ENCODE peak calls at places on chromosomes 12 and 14, in five cellular contexts. N is H1, B is HepG2, U is HCT116, A is GM12878. D is an unnamed sample.

GRCh38 chr14:80428171-80428570 is 216.9 kb upstream of the DIO2 start:
- DNase-seq in N (no peak), B (no peak), U (no peak), A (no peak), D (no peak)

GRCh38 chr14:100749967-100750597 is 23.4 kb downstream of the DLK1 start:
- DNase-seq in N (no peak), B (peak; percentile 88), U (no peak), A (no peak), D (no peak)

GRCh38 chr12:92753976-92754885 is 51.4 kb downstream of the PLEKHG7 start:
- DNase-seq in N (no peak), B (no peak), U (no peak), A (no peak), D (no peak)

GRCh38 chr12:32214723-32215122 is 108.1 kb downstream of the BICD1 start:
- DNase-seq in N (no peak), B (no peak), U (no peak), A (no peak), D (no peak)

GRCh38 chr14:106013879-106014376 is 487.5 kb downstream of the TMEM121 start:
- DNase-seq in N (no peak), B (no peak), U (no peak), A (no peak), D (no peak)

GRCh38 chr12:28378749-28379148 is 188.5 kb downstream of the CCDC91 start:
- DNase-seq in N (no peak), B (no peak), U (no peak), A (no peak), D (no peak)

GRCh38 chr14:47852278-47852677 is 176.9 kb upstream of the MDGA2 start:
- DNase-seq in N (no peak), B (no peak), U (no peak), A (no peak), D (no peak)

GRCh38 chr14:72615511-72616121 is 278.3 kb downstream of the DPF3 start:
- DNase-seq in N (peak; percentile 33), B (no peak), U (no peak), A (no peak), D (no peak)

GRCh38 chr14:45003924-45004323 is 41.9 kb downstream of the TOGARAM1 start:
- DNase-seq in N (no peak), B (no peak), U (no peak), A (no peak), D (no peak)

GRCh38 chr14:52650774-52651173 is 44.6 kb downstream of the ERO1A start:
- DNase-seq in N (no peak), B (peak; percentile 26), U (no peak), A (no peak), D (no peak)

GRCh38 chr12:39605501-39605900 is 14.1 kb downstream of the ABCD2 start:
- DNase-seq in N (no peak), B (no peak), U (peak; percentile 41), A (no peak), D (no peak)

GRCh38 chr14:81656811-81657210 is 123.2 kb upstream of the SEL1L start:
- DNase-seq in N (no peak), B (no peak), U (no peak), A (no peak), D (no peak)

GRCh38 chr12:117968826-117969659 is at the start of gene KSR2:
- DNase-seq in N (peak; percentile 87), B (peak; percentile 13), U (peak; percentile 81), A (no peak), D (peak; percentile 88)

GRCh38 chr12:5694759-5695409 is 250.2 kb downstream of the ANO2 start:
- DNase-seq in N (no peak), B (no peak), U (peak; percentile 3), A (no peak), D (no peak)

GRCh38 chr12:92505373-92506340 is 197.1 kb upstream of the PLEKHG7 start:
- DNase-seq in N (no peak), B (no peak), U (no peak), A (peak; percentile 86), D (no peak)

GRCh38 chr12:57833672-57834071 is 12.9 kb downstream of the CTDSP2 start:
- DNase-seq in N (no peak), B (no peak), U (no peak), A (no peak), D (no peak)

GRCh38 chr12:10943167-10943566 is 4.1 kb upstream of the TAS2R14 start:
- DNase-seq in N (no peak), B (no peak), U (no peak), A (no peak), D (no peak)

GRCh38 chr12:28057856-28058615 is 85.5 kb upstream of the PTHLH start:
- DNase-seq in N (no peak), B (no peak), U (no peak), A (peak; percentile 17), D (no peak)

GRCh38 chr12:27870939-27871338 is 90.9 kb upstream of the MANSC4 start:
- DNase-seq in N (no peak), B (no peak), U (no peak), A (no peak), D (no peak)

GRCh38 chr14:71783101-71783500 is 149.1 kb upstream of the RGS6 start:
- DNase-seq in N (no peak), B (no peak), U (no peak), A (no peak), D (no peak)

GRCh38 chr12:57733928-57734327 is 4.6 kb downstream of the AGAP2 start:
- DNase-seq in N (no peak), B (no peak), U (no peak), A (no peak), D (no peak)

GRCh38 chr14:39434401-39434800 is 2.2 kb upstream of the FBXO33 start:
- DNase-seq in N (no peak), B (no peak), U (no peak), A (no peak), D (no peak)

GRCh38 chr12:75571651-75572050 is 60.2 kb upstream of the KRR1 start:
- DNase-seq in N (no peak), B (no peak), U (no peak), A (no peak), D (no peak)

GRCh38 chr12:26711072-26711471 is 121.9 kb downstream of the ITPR2 start:
- DNase-seq in N (no peak), B (no peak), U (no peak), A (no peak), D (no peak)

GRCh38 chr14:36605506-36605857 is 23.1 kb upstream of the NKX2-8 start:
- DNase-seq in N (no peak), B (peak; percentile 33), U (no peak), A (no peak), D (no peak)

GRCh38 chr14:30569903-30570226 is 10.9 kb downstream of the G2E3 start:
- DNase-seq in N (no peak), B (no peak), U (no peak), A (no peak), D (no peak)

GRCh38 chr12:32170437-32170998 is 63.9 kb downstream of the BICD1 start:
- DNase-seq in N (no peak), B (no peak), U (no peak), A (no peak), D (no peak)

GRCh38 chr14:55684956-55685584 is 105.1 kb downstream of the KTN1 start:
- DNase-seq in N (no peak), B (no peak), U (no peak), A (no peak), D (no peak)

GRCh38 chr14:94823556-94824341 is 53.8 kb upstream of the GSC start:
- DNase-seq in N (no peak), B (peak; percentile 65), U (peak; percentile 76), A (no peak), D (no peak)

GRCh38 chr14:78445275-78445674 is 275.1 kb downstream of the NRXN3 start:
- DNase-seq in N (no peak), B (no peak), U (no peak), A (no peak), D (no peak)

GRCh38 chr12:23906329-23906728 is 43.1 kb downstream of the SOX5 start:
- DNase-seq in N (no peak), B (peak; percentile 20), U (no peak), A (no peak), D (no peak)

GRCh38 chr12:55937956-55938355 is 7.0 kb downstream of the DGKA start:
- DNase-seq in N (no peak), B (no peak), U (no peak), A (no peak), D (no peak)

GRCh38 chr12:68240079-68240478 is 13.3 kb downstream of the IL22 start:
- DNase-seq in N (no peak), B (no peak), U (no peak), A (no peak), D (no peak)

GRCh38 chr14:67607646-67608045 is 7.6 kb upstream of the PIGH start:
- DNase-seq in N (no peak), B (no peak), U (no peak), A (no peak), D (no peak)

GRCh38 chr14:27096091-27096490 is 498.3 kb upstream of the NOVA1 start:
- DNase-seq in N (no peak), B (no peak), U (no peak), A (no peak), D (no peak)

GRCh38 chr12:47071241-47071852 is 8.1 kb upstream of the PCED1B start:
- DNase-seq in N (no peak), B (peak; percentile 6), U (no peak), A (no peak), D (no peak)

GRCh38 chr12:47067176-47067575 is 12.2 kb upstream of the PCED1B start:
- DNase-seq in N (no peak), B (no peak), U (no peak), A (no peak), D (no peak)

GRCh38 chr12:47066278-47067048 is 13.0 kb upstream of the PCED1B start:
- DNase-seq in N (no peak), B (no peak), U (no peak), A (no peak), D (no peak)

GRCh38 chr12:47067778-47068431 is 11.5 kb upstream of the PCED1B start:
- DNase-seq in N (no peak), B (no peak), U (no peak), A (no peak), D (no peak)

GRCh38 chr12:47068539-47068938 is 10.9 kb upstream of the PCED1B start:
- DNase-seq in N (peak; percentile 50), B (no peak), U (no peak), A (no peak), D (no peak)
- TF ChIP-seq YY1 in N (no peak), B (no peak), U (no peak), A (no peak), D (no peak)

GRCh38 chr12:45577844-45578399 is 151.6 kb upstream of the ARID2 start:
- DNase-seq in N (no peak), B (no peak), U (no peak), A (no peak), D (no peak)
- TF ChIP-seq YY1 in N (no peak), B (no peak), U (no peak), A (no peak), D (no peak)

GRCh38 chr12:89782807-89783206 is 74.2 kb upstream of the ATP2B1 start:
- DNase-seq in N (no peak), B (no peak), U (no peak), A (no peak), D (no peak)
- TF ChIP-seq YY1 in N (no peak), B (no peak), U (no peak), A (no peak), D (no peak)

GRCh38 chr12:14751987-14752386 is 51.3 kb downstream of the WBP11 start:
- DNase-seq in N (no peak), B (no peak), U (no peak), A (no peak), D (no peak)

GRCh38 chr12:14756331-14757143 is 46.7 kb downstream of the WBP11 start:
- DNase-seq in N (peak; percentile 62), B (peak; percentile 45), U (no peak), A (no peak), D (no peak)
- TF ChIP-seq YY1 in N (no peak), B (no peak), U (no peak), A (no peak), D (no peak)

GRCh38 chr12:123058471-123058870 is 78.0 kb downstream of the ARL6IP4 start:
- DNase-seq in N (no peak), B (no peak), U (no peak), A (no peak), D (no peak)
- TF ChIP-seq YY1 in N (no peak), B (no peak), U (no peak), A (no peak), D (no peak)

D was measured in NT2/D1.